ENCODE peak calls at places on chromosomes 12 and 14, in six cellular contexts. One of them, this sample, is unnamed.

GRCh38 chr12:7142057-7142644 is 12.0 kb downstream of the CLSTN3 start:
- DNase-seq in mesendoderm: peak
- DNase-seq in IMR-90: peak
- DNase-seq in neuronal stem cell: peak
- DNase-seq in GM12878: no peak
- DNase-seq in MM.1S: peak
- DNase-seq in this sample: no peak

GRCh38 chr12:112599871-112600270 is 181.1 kb downstream of the PTPN11 start:
- DNase-seq in mesendoderm: no peak
- DNase-seq in IMR-90: no peak
- DNase-seq in neuronal stem cell: no peak
- DNase-seq in GM12878: no peak
- DNase-seq in MM.1S: no peak
- DNase-seq in this sample: no peak

GRCh38 chr12:132250707-132251106 is 78.7 kb downstream of the GALNT9 start:
- DNase-seq in mesendoderm: no peak
- DNase-seq in IMR-90: no peak
- DNase-seq in neuronal stem cell: no peak
- DNase-seq in GM12878: no peak
- DNase-seq in MM.1S: no peak
- DNase-seq in this sample: peak

GRCh38 chr12:28899951-28900350 is 249.1 kb upstream of the FAR2 start:
- DNase-seq in mesendoderm: no peak
- DNase-seq in IMR-90: peak
- DNase-seq in neuronal stem cell: no peak
- DNase-seq in GM12878: no peak
- DNase-seq in MM.1S: no peak
- DNase-seq in this sample: no peak

GRCh38 chr14:35747379-35747778 is 61.7 kb downstream of the RALGAPA1 start:
- DNase-seq in mesendoderm: peak
- DNase-seq in IMR-90: peak
- DNase-seq in neuronal stem cell: no peak
- DNase-seq in GM12878: no peak
- DNase-seq in MM.1S: no peak
- DNase-seq in this sample: no peak

GRCh38 chr14:49505026-49505766 is 81.0 kb downstream of the RPS29 start:
- DNase-seq in mesendoderm: peak
- DNase-seq in IMR-90: peak
- DNase-seq in neuronal stem cell: no peak
- DNase-seq in GM12878: no peak
- DNase-seq in MM.1S: peak
- DNase-seq in this sample: no peak

GRCh38 chr12:3447318-3447717 is 43.7 kb upstream of the PRMT8 start:
- DNase-seq in mesendoderm: no peak
- DNase-seq in IMR-90: no peak
- DNase-seq in neuronal stem cell: no peak
- DNase-seq in GM12878: no peak
- DNase-seq in MM.1S: no peak
- DNase-seq in this sample: no peak

GRCh38 chr14:39318574-39318973 is 84.9 kb downstream of the MIA2 start:
- DNase-seq in mesendoderm: no peak
- DNase-seq in IMR-90: peak
- DNase-seq in neuronal stem cell: no peak
- DNase-seq in GM12878: no peak
- DNase-seq in MM.1S: no peak
- DNase-seq in this sample: no peak

GRCh38 chr12:96198970-96199369 is 4.8 kb downstream of the ELK3 start:
- DNase-seq in mesendoderm: no peak
- DNase-seq in IMR-90: peak
- DNase-seq in neuronal stem cell: no peak
- DNase-seq in GM12878: no peak
- DNase-seq in MM.1S: no peak
- DNase-seq in this sample: no peak

GRCh38 chr12:109761631-109761950 is 48.0 kb downstream of the FAM222A start:
- DNase-seq in mesendoderm: no peak
- DNase-seq in IMR-90: no peak
- DNase-seq in neuronal stem cell: no peak
- DNase-seq in GM12878: no peak
- DNase-seq in MM.1S: no peak
- DNase-seq in this sample: peak

GRCh38 chr12:14785568-14785967 is 17.7 kb downstream of the WBP11 start:
- DNase-seq in mesendoderm: no peak
- DNase-seq in IMR-90: no peak
- DNase-seq in neuronal stem cell: no peak
- DNase-seq in GM12878: no peak
- DNase-seq in MM.1S: no peak
- DNase-seq in this sample: no peak

GRCh38 chr14:60106341-60106740 is 14.6 kb downstream of the PCNX4 start:
- DNase-seq in mesendoderm: no peak
- DNase-seq in IMR-90: peak
- DNase-seq in neuronal stem cell: no peak
- DNase-seq in GM12878: no peak
- DNase-seq in MM.1S: no peak
- DNase-seq in this sample: no peak

GRCh38 chr12:19894803-19895202 is 455.5 kb downstream of the AEBP2 start:
- DNase-seq in mesendoderm: no peak
- DNase-seq in IMR-90: peak
- DNase-seq in neuronal stem cell: no peak
- DNase-seq in GM12878: peak
- DNase-seq in MM.1S: peak
- DNase-seq in this sample: no peak

GRCh38 chr12:92068441-92068840 is 77.2 kb downstream of the BTG1 start:
- DNase-seq in mesendoderm: no peak
- DNase-seq in IMR-90: no peak
- DNase-seq in neuronal stem cell: no peak
- DNase-seq in GM12878: no peak
- DNase-seq in MM.1S: no peak
- DNase-seq in this sample: no peak

GRCh38 chr12:43208627-43209026 is 343.4 kb downstream of the ADAMTS20 start:
- DNase-seq in mesendoderm: no peak
- DNase-seq in IMR-90: peak
- DNase-seq in neuronal stem cell: no peak
- DNase-seq in GM12878: no peak
- DNase-seq in MM.1S: no peak
- DNase-seq in this sample: no peak

GRCh38 chr12:121214855-121215745 is 5.2 kb downstream of the P2RX4 start:
- DNase-seq in mesendoderm: no peak
- DNase-seq in IMR-90: peak
- DNase-seq in neuronal stem cell: no peak
- DNase-seq in GM12878: no peak
- DNase-seq in MM.1S: peak
- DNase-seq in this sample: peak

GRCh38 chr12:47808049-47808448 is 11.7 kb downstream of the HDAC7 start:
- DNase-seq in mesendoderm: peak
- DNase-seq in IMR-90: peak
- DNase-seq in neuronal stem cell: no peak
- DNase-seq in GM12878: peak
- DNase-seq in MM.1S: peak
- DNase-seq in this sample: peak

GRCh38 chr14:101843038-101843437 is 81.5 kb downstream of the PPP2R5C start:
- DNase-seq in mesendoderm: no peak
- DNase-seq in IMR-90: no peak
- DNase-seq in neuronal stem cell: no peak
- DNase-seq in GM12878: no peak
- DNase-seq in MM.1S: no peak
- DNase-seq in this sample: no peak

GRCh38 chr14:94476018-94476417 is at the start of gene SERPINA9:
- DNase-seq in mesendoderm: no peak
- DNase-seq in IMR-90: no peak
- DNase-seq in neuronal stem cell: no peak
- DNase-seq in GM12878: no peak
- DNase-seq in MM.1S: no peak
- DNase-seq in this sample: no peak

GRCh38 chr12:49369723-49370145 is 2.5 kb downstream of the SPATS2 start:
- DNase-seq in mesendoderm: peak
- DNase-seq in IMR-90: peak
- DNase-seq in neuronal stem cell: no peak
- DNase-seq in GM12878: peak
- DNase-seq in MM.1S: peak
- DNase-seq in this sample: no peak

GRCh38 chr12:118459110-118459509 is 82.8 kb downstream of the SUDS3 start:
- DNase-seq in mesendoderm: no peak
- DNase-seq in IMR-90: no peak
- DNase-seq in neuronal stem cell: no peak
- DNase-seq in GM12878: no peak
- DNase-seq in MM.1S: no peak
- DNase-seq in this sample: no peak

GRCh38 chr14:23174266-23174665 is 9.2 kb downstream of the SLC7A8 start:
- DNase-seq in mesendoderm: no peak
- DNase-seq in IMR-90: peak
- DNase-seq in neuronal stem cell: no peak
- DNase-seq in GM12878: no peak
- DNase-seq in MM.1S: no peak
- DNase-seq in this sample: no peak
- H3K9ac ChIP-seq in mesendoderm: no peak
- H3K9ac ChIP-seq in IMR-90: no peak
- H3K9ac ChIP-seq in neuronal stem cell: no peak
- H3K9ac ChIP-seq in GM12878: no peak
- H3K9ac ChIP-seq in MM.1S: no peak
- H3K9ac ChIP-seq in this sample: no peak

DNA sequence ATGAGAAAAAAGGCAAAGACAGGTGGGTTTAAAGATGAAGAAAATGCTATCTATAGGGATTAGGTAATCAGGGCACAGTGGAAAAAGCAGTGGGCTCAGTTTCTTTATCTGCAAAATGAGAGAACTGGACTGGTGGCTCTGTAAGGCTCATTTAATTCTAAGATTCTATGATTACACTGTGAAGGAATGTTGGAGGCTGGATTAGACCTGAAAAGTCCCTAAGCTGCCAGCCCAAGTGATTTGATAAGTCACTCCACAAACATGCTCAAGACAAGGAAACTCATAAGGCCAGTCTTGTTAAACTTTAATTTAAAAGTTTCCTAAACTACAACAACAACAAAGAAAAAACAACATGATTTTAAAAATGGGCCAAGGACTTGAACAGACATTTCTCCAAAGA is 75.1 kb downstream of the DCAF5 start:
- DNase-seq in mesendoderm: peak
- DNase-seq in IMR-90: peak
- DNase-seq in neuronal stem cell: no peak
- DNase-seq in GM12878: no peak
- DNase-seq in MM.1S: no peak
- DNase-seq in this sample: no peak
- H3K9ac ChIP-seq in mesendoderm: no peak
- H3K9ac ChIP-seq in IMR-90: no peak
- H3K9ac ChIP-seq in neuronal stem cell: no peak
- H3K9ac ChIP-seq in GM12878: no peak
- H3K9ac ChIP-seq in MM.1S: no peak
- H3K9ac ChIP-seq in this sample: no peak

GRCh38 chr12:116380066-116380465 is 102.6 kb upstream of the MED13L start:
- DNase-seq in mesendoderm: no peak
- DNase-seq in IMR-90: no peak
- DNase-seq in neuronal stem cell: no peak
- DNase-seq in GM12878: no peak
- DNase-seq in MM.1S: no peak
- DNase-seq in this sample: no peak

GRCh38 chr12:116384175-116384574 is 106.7 kb upstream of the MED13L start:
- DNase-seq in mesendoderm: no peak
- DNase-seq in IMR-90: no peak
- DNase-seq in neuronal stem cell: no peak
- DNase-seq in GM12878: no peak
- DNase-seq in MM.1S: no peak
- DNase-seq in this sample: no peak

GRCh38 chr12:116382456-116382902 is 105.0 kb upstream of the MED13L start:
- DNase-seq in mesendoderm: peak
- DNase-seq in IMR-90: peak
- DNase-seq in neuronal stem cell: no peak
- DNase-seq in GM12878: no peak
- DNase-seq in MM.1S: no peak
- DNase-seq in this sample: no peak

GRCh38 chr12:116381240-116381743 is 103.8 kb upstream of the MED13L start:
- DNase-seq in mesendoderm: no peak
- DNase-seq in IMR-90: no peak
- DNase-seq in neuronal stem cell: no peak
- DNase-seq in GM12878: no peak
- DNase-seq in MM.1S: no peak
- DNase-seq in this sample: no peak

DNA sequence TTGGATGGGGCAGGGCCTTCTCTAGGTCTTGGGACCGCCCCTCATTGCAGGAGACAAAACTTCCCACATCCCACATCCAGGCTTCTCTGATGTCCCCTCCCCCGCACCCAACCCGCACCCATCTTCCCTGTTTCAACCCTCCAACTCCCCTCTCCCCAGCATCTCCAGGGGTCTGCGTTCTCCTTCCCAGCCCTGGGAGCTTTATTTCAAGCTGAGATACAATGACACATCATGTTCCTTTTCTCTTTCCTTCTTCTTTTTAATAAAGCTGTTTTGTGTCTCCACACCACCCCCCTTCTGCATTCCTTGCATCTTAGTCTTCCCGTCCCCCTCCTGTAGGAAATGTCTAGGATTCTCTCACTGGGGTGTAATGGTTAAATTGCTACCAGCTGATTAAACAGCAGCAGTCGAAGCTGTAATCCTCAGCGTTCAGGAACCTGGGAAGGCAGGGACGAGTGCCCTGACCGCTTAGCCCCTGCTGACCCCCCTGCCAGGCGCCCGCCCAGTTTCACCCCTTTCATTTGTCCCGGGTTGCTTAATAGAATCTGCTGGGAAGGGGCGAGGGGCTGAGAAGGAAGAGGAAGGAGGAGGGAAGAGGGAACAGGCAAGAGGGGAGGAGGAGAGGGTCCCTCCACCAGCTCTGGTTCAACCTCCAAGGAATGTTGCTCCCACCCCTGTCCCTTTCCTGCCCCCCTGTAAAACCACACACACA is 104.4 kb upstream of the MED13L start:
- DNase-seq in mesendoderm: peak
- DNase-seq in IMR-90: peak
- DNase-seq in neuronal stem cell: peak
- DNase-seq in GM12878: no peak
- DNase-seq in MM.1S: no peak
- DNase-seq in this sample: no peak
- H3K9ac ChIP-seq in mesendoderm: peak
- H3K9ac ChIP-seq in IMR-90: peak
- H3K9ac ChIP-seq in neuronal stem cell: no peak
- H3K9ac ChIP-seq in GM12878: no peak
- H3K9ac ChIP-seq in MM.1S: no peak
- H3K9ac ChIP-seq in this sample: no peak

GRCh38 chr12:53105712-53106439 is 2.6 kb downstream of the SOAT2 start:
- DNase-seq in mesendoderm: no peak
- DNase-seq in IMR-90: no peak
- DNase-seq in neuronal stem cell: no peak
- DNase-seq in GM12878: no peak
- DNase-seq in MM.1S: no peak
- DNase-seq in this sample: no peak

GRCh38 chr12:53105256-53105655 is 2.0 kb downstream of the SOAT2 start:
- DNase-seq in mesendoderm: no peak
- DNase-seq in IMR-90: no peak
- DNase-seq in neuronal stem cell: no peak
- DNase-seq in GM12878: no peak
- DNase-seq in MM.1S: no peak
- DNase-seq in this sample: no peak

GRCh38 chr12:53102883-53103807 is at the start of gene SOAT2:
- DNase-seq in mesendoderm: no peak
- DNase-seq in IMR-90: no peak
- DNase-seq in neuronal stem cell: no peak
- DNase-seq in GM12878: peak
- DNase-seq in MM.1S: peak
- DNase-seq in this sample: peak

GRCh38 chr12:53101931-53102781 is 1.1 kb upstream of the SOAT2 start:
- DNase-seq in mesendoderm: no peak
- DNase-seq in IMR-90: no peak
- DNase-seq in neuronal stem cell: no peak
- DNase-seq in GM12878: no peak
- DNase-seq in MM.1S: peak
- DNase-seq in this sample: peak

GRCh38 chr12:53103860-53104305 is 597 bp downstream of the SOAT2 start:
- DNase-seq in mesendoderm: no peak
- DNase-seq in IMR-90: no peak
- DNase-seq in neuronal stem cell: no peak
- DNase-seq in GM12878: peak
- DNase-seq in MM.1S: peak
- DNase-seq in this sample: no peak
- H3K9ac ChIP-seq in mesendoderm: no peak
- H3K9ac ChIP-seq in IMR-90: no peak
- H3K9ac ChIP-seq in neuronal stem cell: no peak
- H3K9ac ChIP-seq in GM12878: no peak
- H3K9ac ChIP-seq in MM.1S: peak
- H3K9ac ChIP-seq in this sample: no peak